ENCODE peak calls at places on chromosomes 12 and 14, in seven cellular contexts. One of them, this sample, is unnamed.
A peak's percentile ranks its signal among the peaks of the same experiment; 100 is the strongest.

GRCh38 chr14:104113631-104114420 is 24.6 kb upstream of the KIF26A start:
- DNase-seq in activated effector memory CD4-positive, alpha-beta T cell treated with anti-CD3 and anti-CD28 coated beads, Interleukin-2, amount 50 U/mL, for 16 hours: peak; percentile 54
- DNase-seq in natural killer cell: no peak
- DNase-seq in CD8-positive, alpha-beta T cell: no peak
- DNase-seq in DMS153: no peak
- DNase-seq in activated naive CD4-positive, alpha-beta T cell treated with anti-CD3 and anti-CD28 coated beads, Interleukin-2, amount 50 U/mL, for 16 hours: peak; percentile 4
- DNase-seq in EL: no peak
- DNase-seq in this sample: no peak

GRCh38 chr12:30437044-30437443 is 258.6 kb downstream of the IPO8 start:
- DNase-seq in activated effector memory CD4-positive, alpha-beta T cell treated with anti-CD3 and anti-CD28 coated beads, Interleukin-2, amount 50 U/mL, for 16 hours: no peak
- DNase-seq in natural killer cell: no peak
- DNase-seq in CD8-positive, alpha-beta T cell: no peak
- DNase-seq in DMS153: no peak
- DNase-seq in activated naive CD4-positive, alpha-beta T cell treated with anti-CD3 and anti-CD28 coated beads, Interleukin-2, amount 50 U/mL, for 16 hours: no peak
- DNase-seq in EL: no peak
- DNase-seq in this sample: no peak

GRCh38 chr12:34204830-34205285 is 182.6 kb downstream of the ALG10 start:
- DNase-seq in activated effector memory CD4-positive, alpha-beta T cell treated with anti-CD3 and anti-CD28 coated beads, Interleukin-2, amount 50 U/mL, for 16 hours: no peak
- DNase-seq in natural killer cell: no peak
- DNase-seq in CD8-positive, alpha-beta T cell: no peak
- DNase-seq in DMS153: no peak
- DNase-seq in activated naive CD4-positive, alpha-beta T cell treated with anti-CD3 and anti-CD28 coated beads, Interleukin-2, amount 50 U/mL, for 16 hours: no peak
- DNase-seq in EL: no peak
- DNase-seq in this sample: no peak

GRCh38 chr14:21264025-21264801 is 5.0 kb downstream of the HNRNPC start:
- DNase-seq in activated effector memory CD4-positive, alpha-beta T cell treated with anti-CD3 and anti-CD28 coated beads, Interleukin-2, amount 50 U/mL, for 16 hours: no peak
- DNase-seq in natural killer cell: no peak
- DNase-seq in CD8-positive, alpha-beta T cell: no peak
- DNase-seq in DMS153: no peak
- DNase-seq in activated naive CD4-positive, alpha-beta T cell treated with anti-CD3 and anti-CD28 coated beads, Interleukin-2, amount 50 U/mL, for 16 hours: no peak
- DNase-seq in EL: peak; percentile 81
- DNase-seq in this sample: peak; percentile 55

GRCh38 chr12:114735011-114735410 is 51.0 kb upstream of the TBX3 start:
- DNase-seq in activated effector memory CD4-positive, alpha-beta T cell treated with anti-CD3 and anti-CD28 coated beads, Interleukin-2, amount 50 U/mL, for 16 hours: no peak
- DNase-seq in natural killer cell: no peak
- DNase-seq in CD8-positive, alpha-beta T cell: no peak
- DNase-seq in DMS153: no peak
- DNase-seq in activated naive CD4-positive, alpha-beta T cell treated with anti-CD3 and anti-CD28 coated beads, Interleukin-2, amount 50 U/mL, for 16 hours: no peak
- DNase-seq in EL: no peak
- DNase-seq in this sample: no peak

GRCh38 chr14:65959563-65960024 is 526.6 kb upstream of the CCDC196 start:
- DNase-seq in activated effector memory CD4-positive, alpha-beta T cell treated with anti-CD3 and anti-CD28 coated beads, Interleukin-2, amount 50 U/mL, for 16 hours: no peak
- DNase-seq in natural killer cell: no peak
- DNase-seq in CD8-positive, alpha-beta T cell: no peak
- DNase-seq in DMS153: no peak
- DNase-seq in activated naive CD4-positive, alpha-beta T cell treated with anti-CD3 and anti-CD28 coated beads, Interleukin-2, amount 50 U/mL, for 16 hours: no peak
- DNase-seq in EL: no peak
- DNase-seq in this sample: no peak

GRCh38 chr14:102046337-102047278 is 40.2 kb downstream of the HSP90AA1 start:
- DNase-seq in activated effector memory CD4-positive, alpha-beta T cell treated with anti-CD3 and anti-CD28 coated beads, Interleukin-2, amount 50 U/mL, for 16 hours: no peak
- DNase-seq in natural killer cell: no peak
- DNase-seq in CD8-positive, alpha-beta T cell: peak; percentile 26
- DNase-seq in DMS153: peak; percentile 2
- DNase-seq in activated naive CD4-positive, alpha-beta T cell treated with anti-CD3 and anti-CD28 coated beads, Interleukin-2, amount 50 U/mL, for 16 hours: no peak
- DNase-seq in EL: no peak
- DNase-seq in this sample: no peak

GRCh38 chr12:9687228-9687627 is 17.7 kb downstream of the CLEC2D start:
- DNase-seq in activated effector memory CD4-positive, alpha-beta T cell treated with anti-CD3 and anti-CD28 coated beads, Interleukin-2, amount 50 U/mL, for 16 hours: no peak
- DNase-seq in natural killer cell: no peak
- DNase-seq in CD8-positive, alpha-beta T cell: no peak
- DNase-seq in DMS153: no peak
- DNase-seq in activated naive CD4-positive, alpha-beta T cell treated with anti-CD3 and anti-CD28 coated beads, Interleukin-2, amount 50 U/mL, for 16 hours: no peak
- DNase-seq in EL: peak; percentile 13
- DNase-seq in this sample: no peak

GRCh38 chr12:2959194-2959507 is at the start of gene TEAD4:
- DNase-seq in activated effector memory CD4-positive, alpha-beta T cell treated with anti-CD3 and anti-CD28 coated beads, Interleukin-2, amount 50 U/mL, for 16 hours: no peak
- DNase-seq in natural killer cell: no peak
- DNase-seq in CD8-positive, alpha-beta T cell: no peak
- DNase-seq in DMS153: no peak
- DNase-seq in activated naive CD4-positive, alpha-beta T cell treated with anti-CD3 and anti-CD28 coated beads, Interleukin-2, amount 50 U/mL, for 16 hours: no peak
- DNase-seq in EL: peak; percentile 92
- DNase-seq in this sample: no peak

GRCh38 chr14:101239065-101239464 is 322.2 kb upstream of the DIO3 start:
- DNase-seq in activated effector memory CD4-positive, alpha-beta T cell treated with anti-CD3 and anti-CD28 coated beads, Interleukin-2, amount 50 U/mL, for 16 hours: no peak
- DNase-seq in natural killer cell: no peak
- DNase-seq in CD8-positive, alpha-beta T cell: no peak
- DNase-seq in DMS153: no peak
- DNase-seq in activated naive CD4-positive, alpha-beta T cell treated with anti-CD3 and anti-CD28 coated beads, Interleukin-2, amount 50 U/mL, for 16 hours: no peak
- DNase-seq in EL: no peak
- DNase-seq in this sample: no peak